ENCODE peak calls at places on chromosome 20, in nine cellular contexts. R, C, N, L, F, Z, D, A and J are unnamed samples.

GRCh38 chr20:7856756-7857155 is 83.5 kb downstream of the HAO1 start:
- DNase-seq in D (no peak), L (no peak), R (no peak), C (peak), N (peak), F (no peak), A (no peak), Z (no peak), J (no peak)

GRCh38 chr20:3781153-3781910 is at the start of gene SPEF1:
- DNase-seq in Z (peak), D (peak), A (peak), C (peak), R (peak), L (peak), F (peak), N (peak), J (no peak)

GRCh38 chr20:38216736-38217595 is 43.6 kb downstream of the KIAA1755 start:
- DNase-seq in Z (no peak), A (no peak), R (no peak), N (no peak), D (no peak), C (no peak), F (no peak), L (no peak), J (no peak)

GRCh38 chr20:37528442-37529213 is 952 bp upstream of the BLCAP start:
- DNase-seq in F (no peak), D (no peak), L (no peak), C (no peak), N (peak), R (no peak), A (no peak), Z (no peak), J (no peak)

GRCh38 chr20:44219791-44220190 is 9.2 kb upstream of the OSER1 start:
- DNase-seq in L (peak), F (no peak), C (no peak), Z (no peak), A (no peak), N (no peak), R (no peak), D (no peak), J (no peak)

GRCh38 chr20:53579581-53580375 is 13.9 kb downstream of the ZNF217 start:
- DNase-seq in Z (no peak), R (no peak), N (peak), C (peak), D (no peak), F (no peak), A (no peak), L (no peak), J (no peak)

GRCh38 chr20:53157443-53158408 is 185.6 kb downstream of the TSHZ2 start:
- DNase-seq in N (peak), C (peak), F (no peak), L (peak), D (peak), A (peak), Z (peak), R (peak), J (peak)

GRCh38 chr20:61371501-61372150 is 119.6 kb downstream of the CDH4 start:
- DNase-seq in A (no peak), F (no peak), L (no peak), C (no peak), N (no peak), Z (no peak), D (no peak), R (no peak), J (no peak)

GRCh38 chr20:43442310-43442880 is 15.3 kb upstream of the SRSF6 start:
- DNase-seq in R (no peak), F (no peak), Z (no peak), A (no peak), L (peak), C (no peak), N (no peak), D (peak), J (no peak)

GRCh38 chr20:62052336-62052841 is 13.3 kb downstream of the TAF4 start:
- DNase-seq in C (no peak), L (no peak), Z (no peak), A (no peak), N (no peak), R (no peak), D (no peak), F (no peak), J (no peak)

GRCh38 chr20:43726811-43727338 is at the start of gene GTSF1L:
- DNase-seq in A (no peak), R (no peak), F (no peak), D (no peak), L (no peak), Z (no peak), N (peak), C (peak), J (no peak)

GRCh38 chr20:41969656-41970055 is 351.5 kb upstream of the CHD6 start:
- DNase-seq in A (no peak), N (no peak), L (no peak), C (no peak), F (no peak), D (no peak), Z (no peak), R (no peak), J (no peak)

GRCh38 chr20:48451401-48451800 is 376.4 kb downstream of the PREX1 start:
- DNase-seq in F (no peak), N (no peak), L (peak), D (no peak), R (no peak), A (no peak), Z (no peak), C (no peak), J (no peak)

GRCh38 chr20:45406260-45407066 is 1.6 kb upstream of the DBNDD2 start:
- DNase-seq in R (peak), N (peak), D (no peak), F (peak), C (peak), Z (peak), L (peak), A (peak), J (peak)

GRCh38 chr20:32447136-32448027 is 89.3 kb downstream of the ASXL1 start:
- DNase-seq in C (no peak), A (no peak), N (no peak), F (no peak), Z (no peak), R (no peak), L (no peak), D (no peak), J (no peak)

GRCh38 chr20:38579219-38579618 is 1.8 kb upstream of the ADIG start:
- DNase-seq in R (no peak), A (no peak), L (no peak), D (no peak), C (no peak), Z (no peak), F (no peak), N (no peak), J (no peak)

GRCh38 chr20:4957187-4957586 is 44.1 kb downstream of the SLC23A2 start:
- DNase-seq in L (no peak), A (no peak), C (no peak), R (no peak), N (no peak), F (no peak), D (no peak), Z (no peak), J (no peak)

DNA sequence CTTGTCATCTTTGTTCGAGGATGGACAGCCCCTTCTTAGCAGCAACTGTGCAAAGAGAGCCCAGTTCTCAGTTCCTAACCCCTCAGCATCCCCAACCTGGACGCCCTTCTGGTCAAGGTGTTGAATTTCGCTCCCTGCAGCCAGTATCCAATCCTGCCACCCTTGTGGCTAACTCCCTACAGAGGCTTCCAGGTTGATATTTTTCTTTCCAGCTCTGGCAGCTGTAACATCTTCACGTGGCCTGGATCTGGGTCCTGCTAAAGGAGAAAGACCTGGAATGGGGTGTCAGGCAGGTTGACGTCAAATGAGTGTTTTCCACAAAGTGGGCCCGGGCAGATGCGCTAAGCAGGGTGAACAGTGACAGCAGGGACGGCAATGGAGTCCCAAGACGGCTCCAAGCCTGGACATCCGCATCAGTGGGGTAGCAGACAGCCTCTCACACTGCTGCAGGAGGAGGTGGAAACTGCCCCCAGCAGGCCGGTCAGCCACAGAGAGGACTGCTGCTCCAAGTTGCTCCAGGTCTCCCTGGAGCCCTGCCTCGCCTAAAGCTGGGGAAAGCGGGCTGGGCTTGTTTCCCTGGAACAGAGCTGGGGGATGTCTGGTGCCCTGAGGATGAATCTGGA is 1.0 kb upstream of the YTHDF1 start:
- DNase-seq in F (no peak), N (no peak), Z (no peak), C (no peak), R (no peak), L (peak), D (peak), A (no peak), J (no peak)
- TF ChIP-seq CTCF in F (no peak), N (no peak), Z (no peak), C (no peak), R (no peak), L (no peak), D (no peak), A (no peak), J (no peak)

DNA sequence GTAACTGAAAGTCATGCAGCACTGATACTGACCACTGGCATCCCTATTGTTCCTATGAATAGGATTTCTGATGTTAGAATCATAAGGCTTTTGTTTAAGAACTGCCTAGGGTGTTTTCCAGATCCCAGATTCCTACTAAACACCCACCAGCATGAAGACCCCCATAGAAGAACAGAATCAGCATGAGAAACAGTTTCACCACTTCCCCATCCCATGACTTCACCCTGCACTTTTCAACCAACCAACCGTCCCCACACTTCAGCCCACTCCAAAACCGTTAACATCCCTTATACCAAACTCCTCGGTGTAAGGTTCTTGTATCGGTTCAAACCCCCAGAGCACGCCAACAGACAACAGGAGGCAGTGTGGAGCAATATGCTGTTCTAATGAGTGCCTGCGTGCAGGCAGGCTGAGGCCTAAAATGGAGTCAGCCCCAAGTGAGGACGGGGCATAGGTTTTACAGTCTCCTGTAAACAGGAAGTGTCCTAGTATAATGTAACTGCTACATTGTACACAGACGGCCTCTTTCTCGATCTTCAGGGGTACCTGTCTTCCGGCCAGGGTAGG is 11.4 kb upstream of the SSTR4 start:
- DNase-seq in R (no peak), Z (no peak), N (no peak), A (no peak), F (no peak), L (peak), D (no peak), C (no peak), J (no peak)
- TF ChIP-seq CTCF in R (no peak), Z (no peak), N (no peak), A (no peak), F (no peak), L (peak), D (no peak), C (no peak), J (no peak)

GRCh38 chr20:15342987-15343639 is 1005.7 kb upstream of the FLRT3 start:
- DNase-seq in Z (no peak), C (no peak), A (no peak), R (no peak), D (no peak), L (no peak), F (no peak), N (no peak), J (no peak)

GRCh38 chr20:15346657-15347280 is 1009.4 kb upstream of the FLRT3 start:
- DNase-seq in R (no peak), L (no peak), F (no peak), A (no peak), N (no peak), D (no peak), C (no peak), Z (no peak), J (no peak)

GRCh38 chr20:15345287-15345686 is 1007.9 kb upstream of the FLRT3 start:
- DNase-seq in Z (no peak), L (no peak), A (no peak), C (no peak), D (no peak), F (no peak), R (no peak), N (no peak), J (no peak)
- TF ChIP-seq CTCF in Z (no peak), L (peak), A (no peak), C (no peak), D (no peak), F (no peak), R (no peak), N (no peak), J (no peak)

DNA sequence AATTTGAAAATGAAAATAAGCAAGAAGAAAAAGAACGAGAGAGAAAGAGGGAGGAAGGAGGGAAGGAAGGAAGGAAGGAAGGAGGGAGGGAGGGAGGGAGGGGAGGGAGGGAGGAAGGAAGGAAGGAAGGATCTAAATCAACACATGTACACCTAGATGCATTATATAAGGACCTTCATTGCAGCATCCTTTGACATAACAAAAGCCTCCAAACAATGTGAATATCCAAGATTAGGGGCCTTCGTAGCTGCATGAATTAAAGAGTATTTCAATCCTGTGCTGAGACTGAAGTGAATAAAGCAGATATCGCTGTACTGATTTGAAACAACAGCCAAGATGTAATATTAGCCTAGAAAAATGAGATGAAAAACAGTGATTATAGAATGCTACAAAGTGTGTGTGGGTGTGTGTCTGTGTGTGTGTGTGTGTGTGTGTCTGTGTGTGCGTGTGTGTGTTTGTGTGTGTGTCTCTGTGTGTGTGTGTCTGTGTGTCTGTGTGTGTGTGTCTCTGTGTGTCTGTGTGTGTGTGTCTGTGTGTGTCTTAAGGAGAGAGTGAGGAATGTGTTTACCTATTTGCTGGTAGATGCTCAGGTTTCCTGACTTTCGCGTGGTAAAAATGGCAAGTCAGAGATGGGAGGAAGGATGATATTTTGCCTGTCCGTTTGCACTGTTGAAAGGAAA is 129.0 kb upstream of the PTPN1 start:
- DNase-seq in N (no peak), Z (no peak), A (no peak), C (no peak), R (no peak), F (no peak), L (no peak), D (no peak), J (no peak)
- TF ChIP-seq CTCF in N (no peak), Z (no peak), A (no peak), C (no peak), R (no peak), F (no peak), L (no peak), D (no peak), J (no peak)

GRCh38 chr20:12453711-12454110 is 536.0 kb downstream of the BTBD3 start:
- DNase-seq in C (no peak), F (no peak), L (no peak), Z (no peak), D (no peak), A (no peak), N (no peak), R (no peak), J (no peak)
- TF ChIP-seq CTCF in C (no peak), F (no peak), L (no peak), Z (no peak), D (no peak), A (no peak), N (no peak), R (no peak), J (no peak)

GRCh38 chr20:14561733-14562132 is 224.3 kb upstream of the FLRT3 start:
- DNase-seq in L (no peak), A (no peak), D (no peak), C (no peak), R (no peak), Z (no peak), N (peak), F (no peak), J (no peak)
- TF ChIP-seq CTCF in L (no peak), A (no peak), D (no peak), C (no peak), R (no peak), Z (no peak), N (peak), F (no peak), J (no peak)